ENCODE peak calls at places on chromosome 12, in nine cellular contexts. One of them, this sample, is unnamed.

GRCh38 chr12:122102331-122102730 is 23.8 kb downstream of the MLXIP start:
- DNase-seq in esophagus squamous epithelium: no peak
- DNase-seq in mesothelial cell of epicardium: no peak
- DNase-seq in endothelial cell: no peak
- DNase-seq in epithelial cell of proximal tubule: no peak
- DNase-seq in hepatocyte: no peak
- DNase-seq in prostate gland: no peak
- DNase-seq in fibroblast of villous mesenchyme: peak; percentile 55
- DNase-seq in CD8-positive, alpha-beta T cell: no peak
- DNase-seq in this sample: no peak

GRCh38 chr12:9344540-9344939 is 136.3 kb upstream of the PZP start:
- DNase-seq in epithelial cell of proximal tubule: no peak
- DNase-seq in endothelial cell: no peak
- DNase-seq in esophagus squamous epithelium: no peak
- DNase-seq in fibroblast of villous mesenchyme: peak; percentile 38
- DNase-seq in prostate gland: no peak
- DNase-seq in mesothelial cell of epicardium: no peak
- DNase-seq in CD8-positive, alpha-beta T cell: no peak
- DNase-seq in hepatocyte: no peak
- DNase-seq in this sample: no peak

GRCh38 chr12:15880721-15881120 is 1.5 kb upstream of the STRAP start:
- DNase-seq in epithelial cell of proximal tubule: no peak
- DNase-seq in CD8-positive, alpha-beta T cell: no peak
- DNase-seq in mesothelial cell of epicardium: no peak
- DNase-seq in hepatocyte: no peak
- DNase-seq in esophagus squamous epithelium: no peak
- DNase-seq in prostate gland: no peak
- DNase-seq in endothelial cell: no peak
- DNase-seq in fibroblast of villous mesenchyme: no peak
- DNase-seq in this sample: no peak

GRCh38 chr12:131100031-131100674 is 146.4 kb downstream of the ADGRD1 start:
- DNase-seq in mesothelial cell of epicardium: no peak
- DNase-seq in fibroblast of villous mesenchyme: no peak
- DNase-seq in epithelial cell of proximal tubule: no peak
- DNase-seq in endothelial cell: no peak
- DNase-seq in esophagus squamous epithelium: no peak
- DNase-seq in CD8-positive, alpha-beta T cell: no peak
- DNase-seq in hepatocyte: no peak
- DNase-seq in prostate gland: no peak
- DNase-seq in this sample: no peak

GRCh38 chr12:114835031-114835430 is 151.1 kb upstream of the TBX3 start:
- DNase-seq in esophagus squamous epithelium: no peak
- DNase-seq in prostate gland: no peak
- DNase-seq in mesothelial cell of epicardium: no peak
- DNase-seq in fibroblast of villous mesenchyme: peak; percentile 62
- DNase-seq in endothelial cell: no peak
- DNase-seq in CD8-positive, alpha-beta T cell: no peak
- DNase-seq in hepatocyte: no peak
- DNase-seq in epithelial cell of proximal tubule: no peak
- DNase-seq in this sample: no peak

GRCh38 chr12:6250343-6250742 is 50.1 kb downstream of the CD9 start:
- DNase-seq in epithelial cell of proximal tubule: no peak
- DNase-seq in fibroblast of villous mesenchyme: peak; percentile 36
- DNase-seq in CD8-positive, alpha-beta T cell: no peak
- DNase-seq in mesothelial cell of epicardium: no peak
- DNase-seq in hepatocyte: no peak
- DNase-seq in endothelial cell: no peak
- DNase-seq in prostate gland: no peak
- DNase-seq in esophagus squamous epithelium: no peak
- DNase-seq in this sample: peak; percentile 28

GRCh38 chr12:31589582-31589895 is 1.4 kb downstream of the DENND5B start:
- DNase-seq in fibroblast of villous mesenchyme: peak; percentile 72
- DNase-seq in endothelial cell: peak; percentile 45
- DNase-seq in epithelial cell of proximal tubule: no peak
- DNase-seq in esophagus squamous epithelium: no peak
- DNase-seq in prostate gland: no peak
- DNase-seq in hepatocyte: no peak
- DNase-seq in CD8-positive, alpha-beta T cell: no peak
- DNase-seq in mesothelial cell of epicardium: no peak
- DNase-seq in this sample: peak; percentile 84

GRCh38 chr12:112126000-112126431 is 656 bp downstream of the TRAFD1 start:
- DNase-seq in epithelial cell of proximal tubule: no peak
- DNase-seq in CD8-positive, alpha-beta T cell: no peak
- DNase-seq in endothelial cell: no peak
- DNase-seq in mesothelial cell of epicardium: no peak
- DNase-seq in hepatocyte: no peak
- DNase-seq in prostate gland: no peak
- DNase-seq in esophagus squamous epithelium: no peak
- DNase-seq in fibroblast of villous mesenchyme: no peak
- DNase-seq in this sample: no peak

GRCh38 chr12:90989617-90990232 is 15.0 kb downstream of the EPYC start:
- DNase-seq in endothelial cell: no peak
- DNase-seq in prostate gland: no peak
- DNase-seq in CD8-positive, alpha-beta T cell: no peak
- DNase-seq in fibroblast of villous mesenchyme: no peak
- DNase-seq in epithelial cell of proximal tubule: no peak
- DNase-seq in mesothelial cell of epicardium: no peak
- DNase-seq in esophagus squamous epithelium: no peak
- DNase-seq in hepatocyte: no peak
- DNase-seq in this sample: no peak

GRCh38 chr12:108832730-108833354 is 24.5 kb downstream of the SSH1 start:
- DNase-seq in mesothelial cell of epicardium: no peak
- DNase-seq in epithelial cell of proximal tubule: no peak
- DNase-seq in fibroblast of villous mesenchyme: peak; percentile 76
- DNase-seq in endothelial cell: no peak
- DNase-seq in prostate gland: peak; percentile 44
- DNase-seq in CD8-positive, alpha-beta T cell: no peak
- DNase-seq in hepatocyte: no peak
- DNase-seq in esophagus squamous epithelium: no peak
- DNase-seq in this sample: no peak

GRCh38 chr12:82529096-82529495 is 157.6 kb upstream of the TMTC2 start:
- DNase-seq in fibroblast of villous mesenchyme: no peak
- DNase-seq in CD8-positive, alpha-beta T cell: no peak
- DNase-seq in esophagus squamous epithelium: no peak
- DNase-seq in endothelial cell: no peak
- DNase-seq in mesothelial cell of epicardium: no peak
- DNase-seq in epithelial cell of proximal tubule: no peak
- DNase-seq in prostate gland: no peak
- DNase-seq in hepatocyte: no peak
- DNase-seq in this sample: no peak

GRCh38 chr12:26723379-26724308 is 109.3 kb downstream of the ITPR2 start:
- DNase-seq in CD8-positive, alpha-beta T cell: no peak
- DNase-seq in esophagus squamous epithelium: no peak
- DNase-seq in epithelial cell of proximal tubule: no peak
- DNase-seq in mesothelial cell of epicardium: no peak
- DNase-seq in endothelial cell: no peak
- DNase-seq in hepatocyte: no peak
- DNase-seq in fibroblast of villous mesenchyme: peak; percentile 68
- DNase-seq in prostate gland: peak; percentile 30
- DNase-seq in this sample: no peak

GRCh38 chr12:124757329-124757728 is 106.3 kb downstream of the SCARB1 start:
- DNase-seq in prostate gland: no peak
- DNase-seq in esophagus squamous epithelium: no peak
- DNase-seq in mesothelial cell of epicardium: no peak
- DNase-seq in CD8-positive, alpha-beta T cell: no peak
- DNase-seq in hepatocyte: no peak
- DNase-seq in endothelial cell: no peak
- DNase-seq in fibroblast of villous mesenchyme: no peak
- DNase-seq in epithelial cell of proximal tubule: no peak
- DNase-seq in this sample: no peak

GRCh38 chr12:104422441-104422840 is 34.3 kb upstream of the CHST11 start:
- DNase-seq in endothelial cell: no peak
- DNase-seq in epithelial cell of proximal tubule: no peak
- DNase-seq in hepatocyte: no peak
- DNase-seq in CD8-positive, alpha-beta T cell: no peak
- DNase-seq in prostate gland: no peak
- DNase-seq in esophagus squamous epithelium: no peak
- DNase-seq in mesothelial cell of epicardium: no peak
- DNase-seq in fibroblast of villous mesenchyme: peak; percentile 5
- DNase-seq in this sample: no peak

GRCh38 chr12:7064516-7064915 is 4.0 kb downstream of the C1S start:
- DNase-seq in esophagus squamous epithelium: no peak
- DNase-seq in CD8-positive, alpha-beta T cell: no peak
- DNase-seq in endothelial cell: no peak
- DNase-seq in fibroblast of villous mesenchyme: no peak
- DNase-seq in mesothelial cell of epicardium: no peak
- DNase-seq in hepatocyte: no peak
- DNase-seq in epithelial cell of proximal tubule: no peak
- DNase-seq in prostate gland: no peak
- DNase-seq in this sample: no peak

GRCh38 chr12:107058190-107058589 is 35.2 kb downstream of the CRY1 start:
- DNase-seq in esophagus squamous epithelium: no peak
- DNase-seq in fibroblast of villous mesenchyme: no peak
- DNase-seq in prostate gland: no peak
- DNase-seq in hepatocyte: no peak
- DNase-seq in CD8-positive, alpha-beta T cell: no peak
- DNase-seq in endothelial cell: no peak
- DNase-seq in mesothelial cell of epicardium: no peak
- DNase-seq in epithelial cell of proximal tubule: no peak
- DNase-seq in this sample: no peak
- TF ChIP-seq CTCF in esophagus squamous epithelium: no peak
- TF ChIP-seq CTCF in fibroblast of villous mesenchyme: no peak
- TF ChIP-seq CTCF in prostate gland: no peak
- TF ChIP-seq CTCF in hepatocyte: no peak
- TF ChIP-seq CTCF in CD8-positive, alpha-beta T cell: no peak
- TF ChIP-seq CTCF in endothelial cell: no peak
- TF ChIP-seq CTCF in mesothelial cell of epicardium: no peak
- TF ChIP-seq CTCF in epithelial cell of proximal tubule: no peak
- TF ChIP-seq CTCF in this sample: no peak

GRCh38 chr12:47746073-47746472 is 12.6 kb downstream of the RAPGEF3 start:
- DNase-seq in fibroblast of villous mesenchyme: no peak
- DNase-seq in mesothelial cell of epicardium: no peak
- DNase-seq in prostate gland: no peak
- DNase-seq in hepatocyte: no peak
- DNase-seq in CD8-positive, alpha-beta T cell: no peak
- DNase-seq in endothelial cell: no peak
- DNase-seq in esophagus squamous epithelium: no peak
- DNase-seq in epithelial cell of proximal tubule: no peak
- DNase-seq in this sample: no peak
- TF ChIP-seq CTCF in fibroblast of villous mesenchyme: no peak
- TF ChIP-seq CTCF in mesothelial cell of epicardium: no peak
- TF ChIP-seq CTCF in prostate gland: no peak
- TF ChIP-seq CTCF in hepatocyte: no peak
- TF ChIP-seq CTCF in CD8-positive, alpha-beta T cell: no peak
- TF ChIP-seq CTCF in endothelial cell: no peak
- TF ChIP-seq CTCF in esophagus squamous epithelium: no peak
- TF ChIP-seq CTCF in epithelial cell of proximal tubule: no peak
- TF ChIP-seq CTCF in this sample: no peak

DNA sequence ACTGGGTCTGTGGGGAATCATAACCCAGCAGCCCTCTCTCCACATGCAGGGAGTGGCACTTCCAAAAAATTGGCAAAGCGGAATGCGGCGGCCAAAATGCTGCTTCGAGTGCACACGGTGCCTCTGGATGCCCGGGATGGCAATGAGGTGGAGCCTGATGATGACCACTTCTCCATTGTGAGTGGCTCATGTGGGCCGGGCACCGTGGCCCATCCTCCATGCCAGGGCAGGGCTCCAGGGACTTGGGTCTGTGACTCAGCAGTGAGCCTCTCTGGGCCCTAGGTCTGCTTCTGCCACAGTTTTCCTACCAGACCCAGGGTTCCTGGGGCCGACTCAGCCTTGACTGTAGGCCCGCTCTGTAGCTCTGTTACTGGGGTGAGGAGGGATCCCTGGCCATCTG is 2.2 kb downstream of the NPFF start:
- DNase-seq in fibroblast of villous mesenchyme: no peak
- DNase-seq in esophagus squamous epithelium: no peak
- DNase-seq in epithelial cell of proximal tubule: no peak
- DNase-seq in CD8-positive, alpha-beta T cell: no peak
- DNase-seq in hepatocyte: no peak
- DNase-seq in prostate gland: no peak
- DNase-seq in mesothelial cell of epicardium: no peak
- DNase-seq in endothelial cell: no peak
- DNase-seq in this sample: no peak
- TF ChIP-seq CTCF in fibroblast of villous mesenchyme: no peak
- TF ChIP-seq CTCF in esophagus squamous epithelium: no peak
- TF ChIP-seq CTCF in epithelial cell of proximal tubule: no peak
- TF ChIP-seq CTCF in CD8-positive, alpha-beta T cell: no peak
- TF ChIP-seq CTCF in hepatocyte: no peak
- TF ChIP-seq CTCF in prostate gland: no peak
- TF ChIP-seq CTCF in mesothelial cell of epicardium: no peak
- TF ChIP-seq CTCF in endothelial cell: no peak
- TF ChIP-seq CTCF in this sample: no peak

GRCh38 chr12:2003676-2004112 is 563 bp downstream of the DCP1B start:
- DNase-seq in fibroblast of villous mesenchyme: peak; percentile 70
- DNase-seq in mesothelial cell of epicardium: no peak
- DNase-seq in endothelial cell: no peak
- DNase-seq in prostate gland: no peak
- DNase-seq in esophagus squamous epithelium: no peak
- DNase-seq in epithelial cell of proximal tubule: no peak
- DNase-seq in hepatocyte: no peak
- DNase-seq in CD8-positive, alpha-beta T cell: no peak
- DNase-seq in this sample: no peak

GRCh38 chr12:2008677-2009076 is 4.4 kb upstream of the DCP1B start:
- DNase-seq in hepatocyte: no peak
- DNase-seq in CD8-positive, alpha-beta T cell: no peak
- DNase-seq in epithelial cell of proximal tubule: no peak
- DNase-seq in endothelial cell: no peak
- DNase-seq in mesothelial cell of epicardium: no peak
- DNase-seq in esophagus squamous epithelium: no peak
- DNase-seq in fibroblast of villous mesenchyme: no peak
- DNase-seq in prostate gland: no peak
- DNase-seq in this sample: no peak

GRCh38 chr12:2009623-2010022 is 5.4 kb upstream of the DCP1B start:
- DNase-seq in epithelial cell of proximal tubule: no peak
- DNase-seq in fibroblast of villous mesenchyme: no peak
- DNase-seq in endothelial cell: no peak
- DNase-seq in mesothelial cell of epicardium: no peak
- DNase-seq in hepatocyte: no peak
- DNase-seq in esophagus squamous epithelium: no peak
- DNase-seq in CD8-positive, alpha-beta T cell: no peak
- DNase-seq in prostate gland: no peak
- DNase-seq in this sample: no peak

DNA sequence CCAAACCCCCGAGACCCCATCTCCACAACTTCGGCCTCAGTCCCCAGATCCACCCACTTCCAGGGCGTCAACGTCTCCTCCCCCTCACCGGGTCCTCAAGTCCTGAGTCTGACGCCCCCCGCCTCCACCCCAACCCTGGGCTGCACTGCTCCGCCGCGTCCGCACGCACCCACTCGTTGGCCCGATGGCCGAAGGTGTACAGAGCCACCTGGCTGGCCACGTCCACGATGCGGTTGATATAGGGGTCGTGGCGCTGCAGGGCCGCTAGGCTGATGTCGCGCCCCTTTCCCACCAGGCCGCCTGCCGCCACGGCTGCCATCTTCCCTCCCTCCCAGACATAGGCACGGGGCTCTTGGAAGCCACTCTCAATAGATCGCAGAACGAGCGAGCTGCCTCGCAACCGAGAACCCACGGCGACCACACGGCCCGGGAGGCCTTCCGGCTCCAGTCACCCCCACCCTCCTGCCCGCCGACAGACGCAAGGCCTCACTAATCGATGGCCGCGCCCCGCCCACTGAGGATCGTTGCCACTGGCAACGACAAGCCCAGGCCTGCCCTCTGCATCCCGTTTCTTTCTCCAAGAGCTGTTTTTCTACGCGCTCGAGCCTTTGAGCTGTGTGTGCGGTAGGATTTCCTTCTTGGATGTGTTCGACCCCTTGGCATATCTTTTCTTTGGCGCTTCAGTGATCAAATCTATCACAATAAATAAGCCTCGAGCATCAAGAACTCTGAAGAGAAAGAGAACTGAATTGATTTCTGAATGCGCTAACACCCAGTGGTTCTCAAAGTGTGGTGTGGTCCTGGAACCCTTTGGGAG is at the start of gene DCP1B:
- DNase-seq in esophagus squamous epithelium: peak; percentile 82
- DNase-seq in prostate gland: peak; percentile 94
- DNase-seq in fibroblast of villous mesenchyme: peak; percentile 98
- DNase-seq in endothelial cell: peak; percentile 97
- DNase-seq in epithelial cell of proximal tubule: peak; percentile 58
- DNase-seq in CD8-positive, alpha-beta T cell: peak; percentile 95
- DNase-seq in hepatocyte: peak; percentile 98
- DNase-seq in mesothelial cell of epicardium: peak; percentile 91
- DNase-seq in this sample: peak; percentile 99
- TF ChIP-seq CTCF in esophagus squamous epithelium: no peak
- TF ChIP-seq CTCF in prostate gland: no peak
- TF ChIP-seq CTCF in fibroblast of villous mesenchyme: no peak
- TF ChIP-seq CTCF in endothelial cell: no peak
- TF ChIP-seq CTCF in epithelial cell of proximal tubule: peak; percentile 3
- TF ChIP-seq CTCF in CD8-positive, alpha-beta T cell: no peak
- TF ChIP-seq CTCF in hepatocyte: no peak
- TF ChIP-seq CTCF in mesothelial cell of epicardium: no peak
- TF ChIP-seq CTCF in this sample: no peak

This sample was measured in glutamatergic neuron.